ENCODE peak calls at places on chromosomes 16 and 17, in ten cellular contexts. R, S, M, K, J, Z, E, T, F and A are unnamed samples.

GRCh38 chr17:19897108-19897854 is 29.5 kb upstream of the ULK2 start:
- DNase-seq in M (no peak), S (no peak), R (no peak), J (no peak), E (no peak), K (no peak), T (no peak), F (peak), Z (no peak), A (no peak)

GRCh38 chr17:38605230-38605851 is 411 bp downstream of the SRCIN1 start:
- DNase-seq in Z (no peak), E (no peak), M (peak), T (no peak), J (no peak), R (no peak), S (no peak), K (no peak), F (peak), A (no peak)

GRCh38 chr16:86834451-86835035 is 256.2 kb downstream of the FOXL1 start:
- DNase-seq in R (no peak), M (no peak), S (no peak), Z (no peak), J (no peak), F (no peak), E (peak), T (no peak), K (no peak), A (no peak)

GRCh38 chr16:68538880-68539701 is at the start of gene ZFP90:
- DNase-seq in J (peak), E (peak), F (peak), M (peak), T (peak), R (peak), Z (peak), K (peak), S (peak), A (peak)

GRCh38 chr17:6986676-6987075 is 9.2 kb upstream of the ALOX12 start:
- DNase-seq in R (no peak), M (no peak), J (no peak), K (peak), F (no peak), E (no peak), T (no peak), Z (no peak), S (no peak), A (no peak)

GRCh38 chr17:44589316-44590071 is 32.2 kb downstream of the FZD2 start:
- DNase-seq in M (no peak), Z (no peak), J (no peak), K (no peak), T (no peak), R (no peak), E (no peak), F (no peak), S (no peak), A (no peak)

GRCh38 chr17:66493283-66494019 is 191.0 kb downstream of the PRKCA start:
- DNase-seq in S (no peak), R (no peak), J (no peak), Z (no peak), E (no peak), K (no peak), F (no peak), M (no peak), T (no peak), A (no peak)

GRCh38 chr16:67893791-67894399 is 841 bp downstream of the PSKH1 start:
- DNase-seq in J (peak), T (no peak), M (peak), S (no peak), E (no peak), R (no peak), Z (no peak), K (no peak), F (no peak), A (no peak)

GRCh38 chr16:29158031-29158430 is 173.2 kb downstream of the LAT start:
- DNase-seq in J (no peak), T (no peak), M (no peak), S (no peak), E (no peak), R (no peak), F (no peak), K (no peak), Z (no peak), A (no peak)

GRCh38 chr17:77507116-77507885 is 366.5 kb downstream of the SEC14L1 start:
- DNase-seq in S (no peak), J (no peak), Z (no peak), R (no peak), K (no peak), M (no peak), T (no peak), E (no peak), F (no peak), A (no peak)

GRCh38 chr17:57355090-57355859 is 99.0 kb downstream of the MSI2 start:
- DNase-seq in F (peak), M (peak), E (no peak), K (no peak), S (no peak), J (no peak), Z (no peak), R (peak), T (no peak), A (no peak)

GRCh38 chr17:78908426-78908825 is 5.4 kb upstream of the CEP295NL start:
- DNase-seq in T (no peak), F (peak), K (no peak), S (no peak), J (peak), R (no peak), M (no peak), Z (no peak), E (no peak), A (no peak)

GRCh38 chr16:71727545-71728324 is 3.2 kb upstream of the PHLPP2 start:
- DNase-seq in S (no peak), Z (no peak), J (no peak), F (no peak), T (no peak), M (no peak), E (no peak), R (no peak), K (no peak), A (no peak)

GRCh38 chr16:84514874-84515835 is 10.7 kb upstream of the MEAK7 start:
- DNase-seq in K (no peak), M (peak), Z (no peak), T (peak), S (peak), F (peak), E (no peak), R (no peak), J (peak), A (no peak)